ENCODE peak calls at places on chromosomes 2 and 18, in four cellular contexts. Y is small intestine; V is spleen; Q is CD8-positive, alpha-beta T cell. D is an unnamed sample.

GRCh38 chr2:25567406-25567805 is 106.0 kb downstream of the DTNB start:
- DNase-seq in Q (no peak), V (no peak), Y (peak; percentile 50), D (no peak)

GRCh38 chr2:129144082-129144791 is 825.6 kb upstream of the HS6ST1 start:
- DNase-seq in Q (no peak), Y (no peak), V (no peak), D (no peak)

GRCh38 chr2:177405029-177405692 is 12.6 kb downstream of the AGPS start:
- DNase-seq in Q (no peak), Y (no peak), V (no peak), D (no peak)

GRCh38 chr2:190466819-190467444 is 58.8 kb downstream of the MFSD6 start:
- DNase-seq in Q (no peak), Y (no peak), V (no peak), D (no peak)

GRCh38 chr2:169572821-169573159 is 875 bp downstream of the FASTKD1 start:
- DNase-seq in V (no peak), Q (no peak), Y (peak; percentile 12), D (no peak)

GRCh38 chr2:151264157-151264835 is 2.6 kb upstream of the RBM43 start:
- DNase-seq in Y (peak; percentile 40), V (no peak), Q (no peak), D (no peak)

GRCh38 chr2:189285962-189286648 is 106.5 kb upstream of the COL5A2 start:
- DNase-seq in V (no peak), Q (no peak), Y (no peak), D (no peak)

GRCh38 chr2:30334738-30335426 is 103.5 kb downstream of the LBH start:
- DNase-seq in Y (no peak), V (no peak), Q (no peak), D (no peak)

DNA sequence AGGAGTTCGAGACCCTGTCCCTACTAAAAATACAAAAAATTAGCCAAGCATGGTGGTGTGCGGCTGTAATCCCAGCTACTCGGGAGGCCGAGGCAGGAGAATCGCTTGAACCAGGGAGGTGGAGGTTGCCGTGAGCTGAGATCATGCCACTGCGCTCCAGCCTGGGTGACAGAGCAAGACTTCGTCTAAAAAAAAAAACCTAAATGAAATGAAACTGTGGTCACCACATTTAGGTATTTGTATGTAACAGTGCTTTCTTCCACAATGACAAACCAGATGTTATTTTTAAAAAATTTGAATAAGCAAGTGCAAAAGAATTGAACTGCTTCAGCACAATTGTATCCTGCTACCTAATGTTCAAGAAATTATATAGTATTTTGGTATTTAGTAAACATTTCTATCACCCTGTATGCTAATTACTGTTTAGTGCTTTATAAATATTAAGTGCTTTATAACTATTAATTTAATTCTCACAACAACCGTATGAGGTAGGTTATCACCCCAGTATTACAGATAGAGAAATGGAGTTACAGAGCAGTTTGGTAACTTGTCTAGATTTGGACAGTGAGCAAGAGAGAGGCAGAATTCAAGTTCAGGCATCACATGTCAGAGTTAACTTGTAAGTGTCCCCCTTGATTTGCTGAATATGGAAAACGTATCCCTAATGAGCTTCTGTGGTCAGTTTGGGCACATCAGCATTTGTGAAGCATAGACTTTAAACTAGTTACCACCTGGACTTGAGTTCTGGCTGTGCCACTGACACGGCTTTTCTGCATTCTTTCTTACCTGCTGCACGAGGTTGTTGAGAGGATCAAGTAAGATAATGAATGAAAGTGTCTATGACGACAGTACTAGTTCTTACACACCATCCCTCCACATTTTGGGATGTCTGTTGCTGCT is 14.4 kb downstream of the PHLPP1 start:
- DNase-seq in Y (no peak), V (no peak), Q (no peak), D (no peak)
- H3K27ac ChIP-seq in Y (no peak overlapping the region), V (no peak overlapping the region), Q (no peak overlapping the region), D (no peak overlapping the region)

DNA sequence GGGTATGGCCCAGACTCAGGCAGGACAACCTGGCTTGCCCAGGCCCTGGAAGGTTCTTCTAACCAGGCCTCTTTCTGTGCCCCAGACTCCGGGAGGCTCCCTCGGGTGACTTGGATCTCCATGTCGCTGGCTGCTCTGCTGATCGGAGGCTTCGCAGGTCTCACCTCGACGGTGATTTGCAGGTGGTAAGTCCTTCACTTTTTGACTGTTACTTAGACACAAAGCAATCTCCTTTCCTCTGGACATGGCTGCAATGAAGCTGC is 103.5 kb downstream of the TPO start:
- DNase-seq in Q (no peak), V (peak; percentile 67), Y (no peak), D (no peak)
- H3K27ac ChIP-seq in Q (no peak overlapping the region), V (no peak overlapping the region), Y (no peak overlapping the region), D (no peak overlapping the region)

GRCh38 chr2:16099326-16099725 is 159.0 kb downstream of the MYCN start:
- DNase-seq in Y (no peak), Q (no peak), V (no peak), D (no peak)

GRCh38 chr2:16094851-16095250 is 154.5 kb downstream of the MYCN start:
- DNase-seq in Q (no peak), Y (no peak), V (no peak), D (no peak)

GRCh38 chr2:16100006-16100405 is 159.7 kb downstream of the MYCN start:
- DNase-seq in V (no peak), Q (no peak), Y (peak; percentile 69), D (no peak)

GRCh38 chr2:16093639-16094447 is 153.5 kb downstream of the MYCN start:
- DNase-seq in Y (peak; percentile 97), Q (no peak), V (no peak), D (no peak)

DNA sequence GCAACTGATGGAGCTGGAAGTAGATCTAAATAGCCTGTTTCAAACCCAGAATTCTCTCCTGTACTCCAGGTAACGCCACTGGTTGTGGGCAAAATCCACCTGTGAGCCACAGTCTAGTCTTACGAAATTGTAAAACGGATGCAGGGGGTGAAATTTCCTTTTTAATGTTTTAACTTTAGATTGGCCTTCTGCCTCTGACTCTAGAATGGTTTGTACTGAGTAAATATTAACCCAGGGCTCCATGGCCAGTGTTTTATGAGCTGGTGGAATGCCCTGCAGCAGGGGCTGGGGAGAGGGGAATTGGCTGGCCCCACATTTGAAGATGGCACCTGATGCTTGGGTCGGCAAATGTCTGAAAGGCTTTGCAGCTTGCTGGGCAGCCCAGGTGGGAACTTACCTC is 156.6 kb downstream of the MYCN start:
- DNase-seq in Y (peak; percentile 40), Q (no peak), V (no peak), D (no peak)
- H3K27ac ChIP-seq in Y (no peak overlapping the region), Q (no peak overlapping the region), V (no peak overlapping the region), D (no peak overlapping the region)

GRCh38 chr18:63346031-63346430 is 21.0 kb downstream of the KDSR start:
- DNase-seq in Y (no peak), Q (no peak), V (no peak), D (no peak)

GRCh38 chr18:63350230-63350629 is 16.8 kb downstream of the KDSR start:
- DNase-seq in Y (no peak), Q (no peak), V (no peak), D (no peak)

GRCh38 chr18:63344918-63345317 is 22.1 kb downstream of the KDSR start:
- DNase-seq in Q (no peak), Y (no peak), V (no peak), D (no peak)

GRCh38 chr18:63346471-63347183 is 20.4 kb downstream of the KDSR start:
- DNase-seq in V (no peak), Q (no peak), Y (no peak), D (no peak)

DNA sequence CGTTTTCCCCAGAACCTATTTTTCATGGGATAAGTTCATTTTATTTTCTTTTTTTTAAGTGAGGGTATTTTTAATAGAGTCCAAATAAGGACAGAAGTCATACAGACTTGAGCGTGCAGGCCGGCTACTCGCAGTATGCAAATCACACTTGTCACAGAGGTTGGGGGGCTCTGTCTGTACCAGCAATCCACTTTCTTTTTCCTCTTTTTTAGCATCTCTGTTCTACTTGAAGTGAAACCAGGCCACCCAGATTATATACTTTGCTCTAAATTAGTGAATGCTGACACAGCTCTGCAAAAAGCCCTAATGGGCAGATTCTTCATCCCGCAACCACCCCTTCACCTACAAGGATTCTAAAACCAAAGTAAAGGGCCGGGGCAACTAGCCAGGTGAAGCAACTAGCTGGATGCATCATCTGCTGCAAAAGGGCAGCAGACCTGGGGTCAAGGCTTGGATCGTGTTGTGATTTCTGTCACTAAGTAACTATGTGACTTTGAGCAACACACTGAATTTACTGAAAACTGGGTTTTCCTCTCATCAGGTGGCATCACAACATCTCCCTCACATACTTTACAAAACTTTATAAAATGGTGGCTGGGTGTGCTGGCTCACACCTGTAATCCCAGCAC is 18.4 kb downstream of the KDSR start:
- DNase-seq in V (no peak), Q (no peak), Y (no peak), D (no peak)
- H3K27ac ChIP-seq in V (no peak overlapping the region), Q (no peak overlapping the region), Y (no peak overlapping the region), D (no peak overlapping the region)

DNA sequence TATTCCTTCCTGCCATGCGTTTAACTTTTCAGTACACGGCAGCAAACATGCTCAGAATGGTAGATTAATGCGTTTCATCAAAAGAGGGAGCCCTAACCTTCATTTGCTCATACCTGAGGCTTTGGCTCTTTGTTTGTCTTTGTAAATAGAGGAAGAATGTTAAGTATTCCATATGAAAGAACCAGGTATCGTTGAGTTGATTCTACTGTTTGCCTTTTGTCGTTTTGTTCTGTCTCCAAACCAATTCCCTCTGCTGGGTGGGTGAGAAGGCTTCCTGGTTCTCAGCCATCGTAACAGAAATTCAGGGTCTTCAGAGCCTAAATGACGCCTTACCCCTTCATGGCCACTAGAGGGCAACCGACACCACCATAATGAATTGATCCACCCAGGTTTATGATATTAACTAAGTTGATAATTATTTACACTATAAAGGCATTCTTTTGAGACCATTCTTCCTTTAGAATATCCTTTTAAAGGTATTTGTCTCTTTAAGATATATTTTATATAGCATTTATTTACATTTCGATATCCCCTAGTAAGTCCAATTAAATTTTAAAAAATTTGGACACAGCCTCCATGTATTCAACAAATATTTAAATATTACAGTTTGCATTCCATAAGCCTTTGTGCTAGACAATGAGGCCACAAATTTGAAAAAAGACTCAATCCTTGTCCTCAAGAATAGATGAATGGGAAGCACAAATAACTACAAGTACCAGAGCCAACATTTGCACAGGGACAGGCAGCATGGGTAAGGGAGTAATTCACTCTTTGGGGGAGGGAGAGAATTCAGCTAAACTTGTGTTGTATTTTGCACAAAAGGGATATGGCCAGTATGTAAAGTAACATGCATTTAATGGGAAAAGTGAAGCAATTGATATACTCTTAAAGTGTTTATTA is 48.1 kb downstream of the TIMM21 start:
- DNase-seq in V (no peak), Q (peak; percentile 26), Y (peak; percentile 83), D (no peak)
- H3K27ac ChIP-seq in V (no peak overlapping the region), Q (no peak overlapping the region), Y (no peak overlapping the region), D (no peak overlapping the region)

GRCh38 chr2:241151934-241152660 is 1.8 kb downstream of the PPP1R7 start:
- DNase-seq in V (no peak), Q (no peak), Y (no peak), D (no peak)
- H3K27ac ChIP-seq in V (no peak overlapping the region), Q (no peak overlapping the region), Y (no peak overlapping the region), D (no peak overlapping the region)

DNA sequence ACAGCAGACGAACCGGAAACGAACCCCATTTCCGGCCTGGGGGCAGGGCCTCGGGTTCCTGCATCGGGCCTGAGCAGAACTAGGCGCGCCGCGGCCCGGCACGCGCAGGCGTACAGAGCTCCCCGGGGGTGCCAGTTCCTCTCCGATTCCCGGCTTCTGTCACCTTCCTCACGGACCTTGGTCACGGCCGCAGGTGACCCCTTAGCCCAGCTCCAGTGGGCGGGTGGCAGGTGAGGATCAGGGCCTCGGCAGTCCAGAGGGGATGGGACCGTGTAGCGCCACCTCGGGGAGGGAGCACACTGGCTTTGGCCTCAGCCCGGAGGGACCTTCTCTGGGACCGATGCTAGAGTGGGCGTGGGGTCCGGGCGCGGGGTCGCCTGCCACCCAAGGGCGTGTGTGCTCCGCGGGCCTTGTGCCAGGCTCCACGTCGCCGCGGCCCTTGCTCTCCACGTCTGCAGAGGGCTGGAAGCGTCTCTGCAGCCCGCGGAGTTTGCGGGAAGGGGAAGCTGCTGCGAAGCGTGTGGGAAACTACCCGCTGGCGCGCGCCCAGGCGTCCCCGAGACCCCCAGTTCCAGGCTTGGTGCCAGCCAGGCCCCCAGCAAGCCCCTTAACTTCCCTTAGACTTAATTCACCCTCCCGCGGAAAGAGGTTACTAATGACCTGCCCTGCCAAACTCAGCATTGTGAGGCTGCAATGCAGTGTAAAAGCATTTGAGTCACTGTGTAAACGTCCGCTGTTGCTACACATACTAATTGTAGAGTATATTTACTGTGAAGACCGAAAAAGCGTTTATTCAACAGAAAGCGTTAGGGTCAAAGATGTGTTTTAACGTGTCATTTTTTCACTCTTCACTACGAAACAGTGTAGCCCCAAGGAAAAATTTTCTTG is at the start of gene TRAPPC12:
- DNase-seq in V (peak; percentile 99), Q (peak; percentile 91), Y (peak; percentile 96), D (peak; percentile 50)
- H3K27ac ChIP-seq in V (peak within 1 kb of the TSS; percentile 89), Q (peak within 1 kb of the TSS; percentile 95), Y (peak within 1 kb of the TSS; percentile 98), D (peak within 1 kb of the TSS; percentile 94)

D was measured in esophagus squamous epithelium.